ENCODE peak calls at places on chromosome 20, in eight cellular contexts. H, R, M, U, V, Q, O and Y are unnamed samples.
A peak's percentile ranks its signal among the peaks of the same experiment; 100 is the strongest.

GRCh38 chr20:54865273-54865672 is 389.9 kb downstream of the DOK5 start:
- DNase-seq in O (no peak), H (no peak), V (no peak), Q (no peak), R (no peak), M (no peak), U (no peak), Y (no peak)

GRCh38 chr20:2625062-2625461 is 27.4 kb upstream of the NOP56 start:
- DNase-seq in R (no peak), M (no peak), V (no peak), O (no peak), Q (no peak), H (no peak), U (peak; percentile 72), Y (no peak)

GRCh38 chr20:44028341-44028715 is 113.7 kb downstream of the TOX2 start:
- DNase-seq in M (peak; percentile 28), Q (no peak), V (no peak), O (no peak), U (no peak), H (peak; percentile 1), R (no peak), Y (no peak)

GRCh38 chr20:15176929-15177328 is 839.5 kb upstream of the FLRT3 start:
- DNase-seq in U (no peak), Q (no peak), M (no peak), V (no peak), R (no peak), O (no peak), H (no peak), Y (no peak)

GRCh38 chr20:57396212-57396611 is 5.0 kb downstream of the RBM38 start:
- DNase-seq in M (no peak), O (no peak), U (no peak), H (no peak), V (peak; percentile 34), Q (no peak), R (peak; percentile 50), Y (no peak)

GRCh38 chr20:57998276-57998675 is 230.2 kb downstream of the ANKRD60 start:
- DNase-seq in U (no peak), R (no peak), Q (no peak), H (no peak), O (no peak), M (no peak), V (no peak), Y (no peak)

GRCh38 chr20:24470782-24471582 is 1.6 kb downstream of the SYNDIG1 start:
- DNase-seq in M (no peak), R (no peak), Q (no peak), U (no peak), H (no peak), O (no peak), V (no peak), Y (no peak)

GRCh38 chr20:2246081-2246491 is 49.7 kb upstream of the TGM3 start:
- DNase-seq in H (no peak), Q (no peak), U (peak; percentile 42), O (no peak), M (no peak), R (no peak), V (no peak), Y (no peak)

GRCh38 chr20:50916257-50916656 is 15.0 kb downstream of the ADNP start:
- DNase-seq in M (no peak), U (peak; percentile 60), V (no peak), Q (no peak), H (no peak), R (no peak), O (no peak), Y (no peak)

GRCh38 chr20:57298457-57298856 is 31.1 kb upstream of the SPO11 start:
- DNase-seq in V (no peak), R (no peak), Q (no peak), H (no peak), U (no peak), M (no peak), O (no peak), Y (no peak)

GRCh38 chr20:38073307-38074010 is 39.9 kb downstream of the RPRD1B start:
- DNase-seq in H (peak; percentile 28), Q (peak; percentile 30), V (no peak), M (peak; percentile 71), R (no peak), U (peak; percentile 95), O (no peak), Y (no peak)

GRCh38 chr20:36532388-36532787 is 8.9 kb upstream of the MYL9 start:
- DNase-seq in M (no peak), R (no peak), Q (no peak), H (no peak), U (no peak), O (no peak), V (peak; percentile 19), Y (no peak)

GRCh38 chr20:16123623-16124022 is 449.6 kb downstream of the KIF16B start:
- DNase-seq in Q (no peak), H (no peak), R (no peak), M (no peak), O (no peak), V (no peak), U (no peak), Y (no peak)

DNA sequence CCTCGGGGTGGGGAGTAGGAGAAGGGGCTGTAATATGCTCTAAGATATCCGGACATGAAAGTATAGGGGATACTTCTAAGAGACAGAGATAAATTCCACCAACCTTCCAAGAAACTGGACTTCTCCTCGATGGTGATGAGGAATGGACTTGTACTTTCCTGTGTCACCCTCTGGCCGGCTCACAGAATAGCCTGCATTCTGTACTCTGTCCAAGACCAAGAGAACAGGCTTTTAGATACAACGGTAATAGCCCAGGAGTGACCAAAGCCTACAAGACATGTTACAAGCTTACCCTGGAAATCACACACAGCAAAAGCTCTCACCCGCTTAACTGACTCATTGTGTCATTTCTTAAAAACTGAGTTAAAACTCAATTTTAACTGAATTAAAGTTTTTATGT is 69.3 kb upstream of the PTGIS start:
- DNase-seq in H (no peak), V (no peak), U (no peak), R (no peak), M (no peak), O (no peak), Q (no peak), Y (no peak)
- H3K36me3 ChIP-seq in H (peaks cover 82% of the 10 kb centered on the region), V (peaks cover 86% of the 10 kb centered on the region), U (peaks cover 85% of the 10 kb centered on the region), R (no peaks in the 10 kb centered on the region), M (peaks cover 74% of the 10 kb centered on the region), O (peaks cover 12% of the 10 kb centered on the region), Q (no peaks in the 10 kb centered on the region), Y (no peaks in the 10 kb centered on the region)

DNA sequence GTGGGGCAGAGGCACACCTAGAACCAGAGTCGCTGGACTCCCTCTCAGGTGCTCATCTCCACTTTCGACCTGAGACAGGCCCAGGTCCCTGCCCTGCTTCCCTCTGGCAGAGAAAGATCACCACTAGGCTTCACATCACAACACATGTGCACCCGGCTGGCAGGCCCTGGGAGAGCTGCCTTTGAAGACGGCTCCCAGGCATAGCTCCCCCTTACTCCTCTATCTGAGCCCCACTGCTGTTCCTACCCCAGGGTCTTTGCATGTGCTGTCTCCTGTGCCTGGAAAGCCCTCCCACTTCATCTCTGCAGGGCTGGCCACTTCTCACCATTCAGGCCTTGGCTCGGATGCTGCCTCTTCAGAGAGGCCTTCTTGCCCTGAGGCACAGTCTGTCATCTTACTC is 89.2 kb downstream of the NOL4L start:
- DNase-seq in V (no peak), U (no peak), R (peak; percentile 19), O (no peak), M (no peak), H (no peak), Q (no peak), Y (no peak)
- H3K36me3 ChIP-seq in V (no peaks in the 10 kb centered on the region), U (no peaks in the 10 kb centered on the region), R (no peaks in the 10 kb centered on the region), O (peaks cover 19% of the 10 kb centered on the region), M (no peaks in the 10 kb centered on the region), H (no peaks in the 10 kb centered on the region), Q (no peaks in the 10 kb centered on the region), Y (no peaks in the 10 kb centered on the region)

DNA sequence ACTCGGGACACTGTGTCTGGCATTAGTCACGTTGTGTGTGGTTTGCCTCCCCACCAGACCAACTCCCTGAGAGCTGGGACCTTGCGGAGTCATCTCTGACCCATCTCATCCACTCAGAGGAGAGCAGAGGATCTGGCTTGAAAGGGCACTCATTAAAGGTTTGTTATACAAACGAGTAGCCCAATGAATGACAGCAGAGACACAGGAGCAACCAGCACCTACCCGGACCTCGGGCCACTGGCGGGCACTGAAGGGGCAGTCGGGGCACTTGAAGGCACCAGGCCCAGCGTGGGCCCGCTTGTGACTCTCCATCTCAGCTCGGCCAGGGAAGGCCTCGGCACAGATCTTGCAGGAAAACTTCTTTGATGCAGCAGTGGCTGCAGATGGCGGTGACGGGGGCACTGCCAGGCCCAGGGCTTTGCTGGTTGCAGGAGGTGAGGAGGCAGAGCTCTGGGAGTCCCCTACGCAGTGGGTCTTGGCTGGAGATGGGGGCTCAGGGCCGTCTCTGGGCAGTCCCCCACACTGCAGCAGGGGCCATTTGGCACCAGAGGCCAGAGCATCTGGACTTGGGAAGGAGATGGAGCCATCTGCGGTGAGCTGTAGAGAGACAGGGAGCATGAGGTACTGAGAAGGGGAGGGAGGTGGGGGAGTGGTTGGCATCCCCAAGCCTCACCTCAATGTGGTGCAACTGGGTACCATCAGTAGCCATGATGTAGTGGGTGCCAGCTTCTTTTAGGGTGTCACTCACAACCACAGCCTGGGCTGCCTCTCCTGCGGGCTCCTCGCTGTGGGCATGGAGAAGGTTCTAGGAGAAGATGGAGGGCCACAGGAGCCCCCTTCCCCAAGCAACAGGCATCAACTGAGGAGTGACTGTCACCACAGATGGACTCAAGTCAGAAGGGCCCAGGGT is 17.7 kb downstream of the PCIF1 start:
- DNase-seq in R (no peak), H (no peak), M (no peak), U (no peak), V (no peak), Q (no peak), O (no peak), Y (no peak)
- H3K36me3 ChIP-seq in R (peaks cover 15% of the 10 kb centered on the region), H (peaks cover 89% of the 10 kb centered on the region), M (peaks cover 85% of the 10 kb centered on the region), U (peaks cover 75% of the 10 kb centered on the region), V (peaks cover 84% of the 10 kb centered on the region), Q (peaks cover 10% of the 10 kb centered on the region), O (peaks cover 64% of the 10 kb centered on the region), Y (peaks cover 8% of the 10 kb centered on the region)

GRCh38 chr20:46396052-46396451 is 10.4 kb downstream of the ELMO2 start:
- DNase-seq in R (no peak), M (no peak), H (no peak), O (no peak), V (no peak), U (no peak), Q (no peak), Y (no peak)
- H3K36me3 ChIP-seq in R (peaks cover 7% of the 10 kb centered on the region), M (peaks cover 54% of the 10 kb centered on the region), H (peaks cover 66% of the 10 kb centered on the region), O (peaks cover 23% of the 10 kb centered on the region), V (peaks cover 38% of the 10 kb centered on the region), U (peaks cover 69% of the 10 kb centered on the region), Q (peaks cover 5% of the 10 kb centered on the region), Y (no peaks in the 10 kb centered on the region)

GRCh38 chr20:63885264-63886053 is 9.5 kb upstream of the DNAJC5 start:
- DNase-seq in U (no peak), R (no peak), H (peak; percentile 37), V (no peak), Q (no peak), O (no peak), M (no peak), Y (no peak)
- H3K36me3 ChIP-seq in U (peaks cover 81% of the 10 kb centered on the region), R (peaks cover 2% of the 10 kb centered on the region), H (peaks cover 100% of the 10 kb centered on the region), V (peaks cover 82% of the 10 kb centered on the region), Q (no peaks in the 10 kb centered on the region), O (peaks cover 38% of the 10 kb centered on the region), M (peaks cover 57% of the 10 kb centered on the region), Y (peaks cover 4% of the 10 kb centered on the region)